ENCODE peak calls at places on chromosomes 3 and 15, in six cellular contexts. G is adrenal gland, B is brain microvascular endothelial cell, M is left ventricle myocardium inferior, I is keratinocyte, K is kidney epithelial cell. R is an unnamed sample. For H3K36me3, the result is how much of the 10 kb centered on the place peaks cover.

GRCh38 chr15:81744364-81744763 is 301.5 kb downstream of the MEX3B start:
- DNase-seq in G (no peak), B (no peak), M (no peak), I (no peak), K (no peak), R (no peak)

GRCh38 chr3:13492048-13492447 is 11.9 kb downstream of the HDAC11 start:
- DNase-seq in G (no peak), B (no peak), M (peak), I (no peak), K (no peak), R (no peak)

GRCh38 chr3:13214847-13215472 is 141.7 kb upstream of the IQSEC1 start:
- DNase-seq in G (no peak), B (no peak), M (no peak), I (no peak), K (peak), R (no peak)

GRCh38 chr3:10495614-10496013 is 9.8 kb downstream of the ATP2B2 start:
- DNase-seq in G (no peak), B (no peak), M (no peak), I (no peak), K (no peak), R (no peak)

GRCh38 chr3:160448845-160449659 is 534 bp downstream of the TRIM59 start:
- DNase-seq in G (no peak), B (no peak), M (no peak), I (no peak), K (no peak), R (no peak)

GRCh38 chr3:58742239-58742638 is 75.7 kb upstream of the FAM3D start:
- DNase-seq in G (no peak), B (no peak), M (no peak), I (no peak), K (no peak), R (no peak)

GRCh38 chr3:72579191-72579580 is 269.1 kb downstream of the SHQ1 start:
- DNase-seq in G (no peak), B (no peak), M (no peak), I (no peak), K (no peak), R (no peak)

GRCh38 chr3:9248232-9249191 is 934 bp downstream of the SRGAP3 start:
- DNase-seq in G (no peak), B (no peak), M (no peak), I (no peak), K (no peak), R (no peak)

GRCh38 chr3:172648736-172649135 is 62.1 kb downstream of the NCEH1 start:
- DNase-seq in G (no peak), B (no peak), M (no peak), I (no peak), K (no peak), R (no peak)

GRCh38 chr15:51314391-51315337 is 23.7 kb downstream of the CYP19A1 start:
- DNase-seq in G (no peak), B (no peak), M (no peak), I (no peak), K (no peak), R (no peak)

GRCh38 chr3:78872195-78872594 is 895.6 kb downstream of the ROBO1 start:
- DNase-seq in G (peak), B (peak), M (no peak), I (no peak), K (peak), R (no peak)

GRCh38 chr3:187025254-187025655 is 94.9 kb downstream of the ST6GAL1 start:
- DNase-seq in G (no peak), B (no peak), M (no peak), I (no peak), K (no peak), R (no peak)

GRCh38 chr3:72665103-72665502 is 183.1 kb downstream of the SHQ1 start:
- DNase-seq in G (no peak), B (no peak), M (no peak), I (no peak), K (no peak), R (no peak)

GRCh38 chr3:127770671-127771370 is 51.5 kb downstream of the MGLL start:
- DNase-seq in G (no peak), B (no peak), M (no peak), I (no peak), K (no peak), R (no peak)

GRCh38 chr3:16122661-16123060 is 51.8 kb upstream of the GALNT15 start:
- DNase-seq in G (no peak), B (no peak), M (no peak), I (no peak), K (no peak), R (no peak)

GRCh38 chr3:113271594-113272368 is 60.4 kb downstream of the BOC start:
- DNase-seq in G (no peak), B (no peak), M (no peak), I (no peak), K (no peak), R (no peak)

GRCh38 chr15:70670680-70671079 is 92.7 kb downstream of the UACA start:
- DNase-seq in G (no peak), B (no peak), M (no peak), I (no peak), K (no peak), R (no peak)

GRCh38 chr15:59190291-59190690 is 16.4 kb upstream of the LDHAL6B start:
- DNase-seq in G (no peak), B (no peak), M (no peak), I (no peak), K (no peak), R (no peak)
- H3K36me3 ChIP-seq in G (under half), B (half or more), M (half or more), I (under half), K (under half), R (under half)

DNA sequence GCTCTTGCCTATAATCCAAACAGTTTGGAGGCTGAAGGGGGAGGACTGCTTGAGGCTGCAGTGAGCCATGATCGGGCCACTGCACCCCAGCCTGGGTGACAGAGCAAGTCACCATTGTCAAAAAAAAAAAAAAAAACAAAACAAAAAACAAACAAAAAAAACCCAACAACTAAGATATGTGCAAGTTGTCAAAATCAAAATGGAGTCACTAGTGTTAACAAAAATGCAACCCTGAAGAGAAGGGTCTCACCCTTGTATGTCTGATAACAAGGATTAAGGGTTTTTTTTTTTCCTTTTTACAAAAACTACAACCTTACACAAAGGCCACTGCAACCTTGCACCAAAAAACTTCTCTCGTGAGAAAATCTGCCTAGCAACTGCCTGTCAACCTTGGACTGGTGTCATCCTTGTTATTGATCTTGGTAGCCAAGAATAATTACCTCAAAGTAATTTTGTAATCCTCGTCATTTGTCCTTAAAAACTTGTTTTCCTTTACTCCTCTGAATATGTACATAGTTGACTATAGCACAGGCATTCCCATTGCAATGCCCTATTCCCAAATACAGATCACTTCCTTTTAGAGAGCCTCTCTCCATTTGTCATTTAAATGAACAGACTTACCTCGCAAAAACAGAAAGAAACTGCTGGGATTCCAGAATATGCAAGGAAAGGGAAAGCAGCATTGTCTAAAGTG is 24.1 kb downstream of the TFRC start:
- DNase-seq in G (no peak), B (no peak), M (no peak), I (no peak), K (no peak), R (no peak)
- H3K36me3 ChIP-seq in G (half or more), B (half or more), M (half or more), I (under half), K (under half), R (half or more)

DNA sequence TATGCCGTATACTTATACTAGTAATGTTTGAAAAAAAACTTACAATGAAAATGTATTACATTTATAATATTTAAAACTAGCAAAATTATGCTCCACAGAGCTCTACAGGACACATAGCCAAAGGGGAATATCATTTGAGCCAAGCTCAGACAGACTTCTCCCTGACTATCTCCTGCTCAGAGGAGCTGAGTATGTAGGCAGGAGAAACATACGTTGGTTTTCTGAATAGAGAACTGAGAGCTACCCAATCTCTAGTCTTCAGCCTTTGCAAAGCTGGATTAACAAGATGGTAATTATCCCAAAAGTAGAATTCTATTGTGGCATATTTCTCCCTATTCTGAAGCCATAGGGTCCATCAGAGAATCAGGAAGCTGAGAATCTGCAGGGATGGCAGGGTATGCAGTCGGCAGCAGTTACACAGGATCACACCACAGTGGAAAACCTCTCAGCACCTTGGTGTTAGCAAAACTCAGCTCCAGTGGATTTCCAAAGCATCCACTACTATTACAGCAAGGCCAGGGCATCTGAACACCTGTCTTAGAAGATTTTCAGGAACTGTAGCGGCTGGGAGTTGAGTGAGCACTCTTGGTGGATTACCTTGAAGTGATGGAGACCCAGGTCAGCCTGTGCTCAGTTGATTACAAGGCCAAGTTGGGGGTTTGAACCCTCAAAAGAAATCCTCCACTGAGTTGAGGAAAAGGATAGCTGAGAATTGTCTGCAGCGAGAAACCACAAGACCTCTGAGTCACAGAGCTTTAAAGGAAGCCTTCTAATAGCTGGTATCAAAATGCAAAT is 30.1 kb downstream of the GPR15 start:
- DNase-seq in G (no peak), B (peak), M (no peak), I (no peak), K (peak), R (no peak)
- H3K36me3 ChIP-seq in G (under half), B (under half), M (under half), I (under half), K (under half), R (under half)

GRCh38 chr3:47036145-47036544 is 56.7 kb downstream of the NBEAL2 start:
- DNase-seq in G (no peak), B (no peak), M (no peak), I (no peak), K (no peak), R (no peak)

GRCh38 chr3:47035645-47036044 is 56.2 kb downstream of the NBEAL2 start:
- DNase-seq in G (no peak), B (no peak), M (no peak), I (no peak), K (no peak), R (no peak)

DNA sequence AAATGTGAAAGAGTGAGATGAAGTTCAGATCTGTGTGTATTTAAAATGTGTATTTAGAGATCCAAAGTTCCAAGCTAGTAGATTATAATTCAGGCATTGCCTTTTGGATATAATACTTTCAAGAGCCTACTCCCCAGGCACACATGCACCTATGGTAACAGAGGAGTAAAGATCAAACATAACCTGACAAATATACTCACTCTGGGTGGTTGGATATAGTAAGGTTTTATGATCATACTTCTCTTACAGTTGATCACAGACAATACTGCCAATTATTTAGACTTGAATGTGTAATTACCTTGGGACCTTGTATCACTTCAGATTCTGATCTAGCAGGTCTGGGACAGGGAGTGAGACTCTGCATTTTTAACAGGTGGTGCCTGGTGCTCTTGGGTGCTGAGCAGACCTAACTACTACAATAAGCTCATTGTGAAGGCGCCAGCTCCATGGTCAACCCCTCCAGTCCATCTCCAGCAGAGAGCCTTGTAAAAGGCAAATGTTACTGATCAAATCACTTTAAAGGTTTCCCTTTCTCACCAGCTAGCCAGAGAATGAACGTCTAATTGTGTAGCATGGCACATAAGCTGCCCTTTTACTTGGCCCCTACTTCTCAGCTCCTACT is 55.5 kb downstream of the NBEAL2 start:
- DNase-seq in G (no peak), B (no peak), M (no peak), I (no peak), K (no peak), R (no peak)
- H3K36me3 ChIP-seq in G (under half), B (under half), M (half or more), I (under half), K (under half), R (under half)

GRCh38 chr15:78552597-78552996 is 12.4 kb downstream of the PSMA4 start:
- DNase-seq in G (no peak), B (no peak), M (no peak), I (no peak), K (no peak), R (no peak)

GRCh38 chr15:78550815-78551214 is 10.6 kb downstream of the PSMA4 start:
- DNase-seq in G (no peak), B (no peak), M (no peak), I (no peak), K (no peak), R (no peak)

GRCh38 chr15:78551902-78552301 is 11.7 kb downstream of the PSMA4 start:
- DNase-seq in G (no peak), B (no peak), M (no peak), I (no peak), K (no peak), R (no peak)

GRCh38 chr15:78550194-78550593 is 9.9 kb downstream of the PSMA4 start:
- DNase-seq in G (no peak), B (no peak), M (no peak), I (no peak), K (no peak), R (no peak)
- H3K36me3 ChIP-seq in G (half or more), B (half or more), M (half or more), I (under half), K (under half), R (half or more)

GRCh38 chr3:35789039-35789438 is 149.7 kb downstream of the ARPP21 start:
- DNase-seq in G (no peak), B (no peak), M (no peak), I (no peak), K (no peak), R (no peak)
- H3K36me3 ChIP-seq in G (under half), B (under half), M (under half), I (under half), K (under half), R (under half)

GRCh38 chr3:134365766-134366065 is 8.5 kb downstream of the AMOTL2 start:
- DNase-seq in G (no peak), B (no peak), M (no peak), I (no peak), K (no peak), R (no peak)
- H3K36me3 ChIP-seq in G (half or more), B (half or more), M (half or more), I (half or more), K (under half), R (half or more)

GRCh38 chr3:155086041-155086440 is 5.9 kb downstream of the MME start:
- DNase-seq in G (no peak), B (peak), M (no peak), I (no peak), K (no peak), R (no peak)

GRCh38 chr3:155079795-155080546 is at the start of gene MME:
- DNase-seq in G (no peak), B (peak), M (peak), I (no peak), K (no peak), R (peak)

GRCh38 chr3:155080692-155081091 is 573 bp downstream of the MME start:
- DNase-seq in G (no peak), B (no peak), M (no peak), I (no peak), K (no peak), R (no peak)

GRCh38 chr3:155084567-155084966 is 4.4 kb downstream of the MME start:
- DNase-seq in G (no peak), B (no peak), M (no peak), I (no peak), K (no peak), R (no peak)

DNA sequence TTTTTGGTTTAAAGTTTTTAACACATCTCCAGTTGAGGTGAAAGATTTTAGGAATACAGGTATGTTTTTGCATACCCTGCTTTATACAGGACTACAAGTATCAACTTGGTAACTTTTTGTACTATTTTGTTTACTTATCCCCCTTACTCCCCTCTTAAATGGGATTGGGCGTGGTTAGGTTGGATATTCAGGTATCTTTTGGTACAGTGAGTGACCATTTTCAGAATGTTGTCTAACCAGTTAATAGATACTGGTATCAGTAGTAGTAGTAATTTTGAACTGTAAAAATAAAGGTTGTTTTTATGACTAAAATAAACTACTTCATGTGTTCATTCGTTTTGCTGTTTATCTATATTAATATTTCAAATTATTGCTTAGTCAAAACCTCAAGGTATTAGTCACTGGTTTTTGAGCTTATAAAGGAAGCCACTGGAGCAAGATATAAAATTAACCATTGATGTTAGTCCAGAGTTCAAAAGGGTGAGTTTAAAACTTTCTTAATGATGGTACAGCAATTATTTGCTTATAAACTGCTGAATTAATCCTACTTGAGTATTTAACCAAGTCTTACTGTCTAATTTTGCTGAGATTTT is 3.3 kb downstream of the MME start:
- DNase-seq in G (no peak), B (no peak), M (no peak), I (no peak), K (no peak), R (no peak)
- H3K36me3 ChIP-seq in G (under half), B (under half), M (under half), I (under half), K (under half), R (under half)